ENCODE peak calls at places on chromosomes 4 and X, in seven cellular contexts. H, A, F, Z, K, J and I are unnamed samples.

GRCh38 chrX:103399744-103400143 is 23.4 kb downstream of the BEX3 start:
- DNase-seq in Z (no peak), K (no peak), J (no peak), F (no peak), A (no peak), H (no peak), I (no peak)

GRCh38 chr4:6641164-6641970 is 882 bp downstream of the MRFAP1 start:
- DNase-seq in A (no peak), F (peak; percentile 78), H (no peak), Z (peak; percentile 75), J (peak; percentile 57), K (peak; percentile 13), I (no peak)

GRCh38 chrX:80765226-80765625 is 44.5 kb downstream of the BRWD3 start:
- DNase-seq in H (no peak), F (no peak), K (peak; percentile 63), Z (peak; percentile 7), J (no peak), A (peak; percentile 26), I (no peak)

GRCh38 chr4:165293927-165294649 is 33.4 kb upstream of the MSMO1 start:
- DNase-seq in H (no peak), K (no peak), F (no peak), J (no peak), Z (no peak), A (no peak), I (no peak)

GRCh38 chr4:153651041-153651960 is 32.8 kb upstream of the TLR2 start:
- DNase-seq in F (no peak), A (no peak), Z (no peak), K (peak; percentile 16), J (no peak), H (no peak), I (no peak)

GRCh38 chr4:85028910-85029309 is 62.4 kb upstream of the WDFY3 start:
- DNase-seq in H (no peak), Z (no peak), K (peak; percentile 35), J (no peak), A (no peak), F (no peak), I (peak; percentile 87)

GRCh38 chrX:136065044-136065671 is 79.9 kb downstream of the SLC9A6 start:
- DNase-seq in J (no peak), H (no peak), K (no peak), A (peak; percentile 53), F (no peak), Z (no peak), I (peak; percentile 31)

GRCh38 chr4:153418581-153418980 is 47.6 kb upstream of the TMEM131L start:
- DNase-seq in J (no peak), H (no peak), K (no peak), F (no peak), Z (no peak), A (no peak), I (no peak)

GRCh38 chr4:6506616-6507140 is 34.3 kb upstream of the PPP2R2C start:
- DNase-seq in K (no peak), F (peak; percentile 7), J (no peak), H (no peak), A (no peak), Z (no peak), I (no peak)

GRCh38 chr4:87527446-87528240 is 1.5 kb downstream of the SPARCL1 start:
- DNase-seq in K (no peak), A (no peak), F (no peak), H (no peak), Z (no peak), J (no peak), I (no peak)

GRCh38 chrX:108029928-108030711 is 14.7 kb upstream of the VSIG1 start:
- DNase-seq in J (no peak), F (no peak), Z (no peak), A (no peak), K (no peak), H (no peak), I (no peak)

GRCh38 chr4:168711197-168712120 is 214.6 kb downstream of the PALLD start:
- DNase-seq in Z (peak; percentile 36), K (peak; percentile 8), J (peak; percentile 21), F (no peak), A (no peak), H (no peak), I (no peak)

GRCh38 chrX:136250191-136251041 is 784 bp downstream of the MAP7D3 start:
- DNase-seq in F (no peak), H (no peak), A (no peak), Z (peak; percentile 42), J (no peak), K (no peak), I (no peak)

GRCh38 chrX:45011131-45011530 is 138.1 kb downstream of the KDM6A start:
- DNase-seq in K (peak; percentile 57), J (no peak), F (no peak), Z (peak; percentile 72), H (no peak), A (peak; percentile 34), I (no peak)

GRCh38 chr4:23614284-23614892 is 275.5 kb downstream of the PPARGC1A start:
- DNase-seq in F (no peak), H (no peak), K (peak; percentile 60), A (no peak), Z (no peak), J (peak; percentile 1), I (peak; percentile 0)

GRCh38 chr4:174549696-174550095 is 27.4 kb upstream of the HPGD start:
- DNase-seq in F (no peak), H (no peak), J (no peak), K (no peak), Z (no peak), A (no peak), I (no peak)

GRCh38 chr4:135508006-135508714 is 1306.6 kb upstream of the PABPC4L start:
- DNase-seq in F (no peak), H (no peak), Z (peak; percentile 3), A (no peak), K (peak; percentile 93), J (no peak), I (no peak)

GRCh38 chr4:46508216-46508615 is 118.3 kb upstream of the GABRA2 start:
- DNase-seq in Z (no peak), F (no peak), K (no peak), H (no peak), A (no peak), J (no peak), I (no peak)

GRCh38 chr4:106034205-106034604 is 138.9 kb downstream of the NPNT start:
- DNase-seq in J (no peak), K (peak; percentile 64), F (no peak), Z (no peak), H (no peak), A (no peak), I (no peak)

GRCh38 chrX:70231666-70232065 is 2.8 kb upstream of the AWAT1 start:
- DNase-seq in K (no peak), Z (no peak), H (no peak), F (no peak), J (no peak), A (no peak), I (no peak)

GRCh38 chr4:102627831-102628523 is 126.8 kb downstream of the NFKB1 start:
- DNase-seq in A (no peak), J (no peak), H (no peak), F (no peak), K (peak; percentile 75), Z (peak; percentile 31), I (no peak)

GRCh38 chr4:83207497-83208105 is 77.0 kb downstream of the COQ2 start:
- DNase-seq in F (no peak), K (peak; percentile 95), Z (peak; percentile 59), J (no peak), A (no peak), H (no peak), I (no peak)